ENCODE peak calls at places on chromosomes 4 and X, in ten cellular contexts. E is thyroid gland, Z is left lung, B is BE2C, L is MM.1S, Y is neural progenitor cell, P is K562, T is breast epithelium, M is mammary epithelial cell, I is body of pancreas. K is an unnamed sample.
A peak's percentile ranks its signal among the peaks of the same experiment; 100 is the strongest.

GRCh38 chr4:43607400-43607799 is 714.9 kb downstream of the GRXCR1 start:
- DNase-seq in E (no peak), P (no peak), Z (no peak), B (no peak), M (no peak), I (no peak), Y (no peak), L (no peak), T (no peak), K (no peak)

GRCh38 chr4:53714377-53715140 is 123.3 kb upstream of the LNX1 start:
- DNase-seq in Z (no peak), E (no peak), T (no peak), I (no peak), Y (no peak), B (no peak), P (no peak), L (no peak), M (no peak), K (no peak)

GRCh38 chrX:38220024-38220935 is at the start of gene SRPX:
- DNase-seq in Z (peak; percentile 41), P (peak; percentile 13), E (peak; percentile 3), Y (peak; percentile 67), B (peak; percentile 27), I (peak; percentile 25), L (peak; percentile 49), M (peak; percentile 54), T (no peak), K (peak; percentile 63)

GRCh38 chr4:140867338-140867737 is 111.2 kb upstream of the TBC1D9 start:
- DNase-seq in I (no peak), L (no peak), M (no peak), Z (no peak), T (no peak), P (no peak), E (no peak), Y (peak; percentile 21), B (no peak), K (no peak)

GRCh38 chr4:163280703-163281519 is 51.5 kb downstream of the NPY1R start:
- DNase-seq in B (no peak), Z (no peak), E (no peak), P (no peak), T (no peak), L (no peak), M (no peak), I (no peak), Y (no peak), K (no peak)

GRCh38 chrX:16797358-16797757 is 11.1 kb downstream of the TXLNG start:
- DNase-seq in E (peak; percentile 1), Z (no peak), M (no peak), P (no peak), I (no peak), B (no peak), L (no peak), Y (no peak), T (no peak), K (no peak)

GRCh38 chr4:1072830-1073446 is 40.4 kb downstream of the RNF212 start:
- DNase-seq in P (peak; percentile 51), L (peak; percentile 12), Y (peak; percentile 65), T (no peak), E (peak; percentile 80), B (peak; percentile 50), Z (no peak), M (peak; percentile 55), I (peak; percentile 80), K (peak; percentile 54)

GRCh38 chr4:125891597-125892258 is 577.0 kb downstream of the FAT4 start:
- DNase-seq in Z (no peak), Y (no peak), I (no peak), E (no peak), T (no peak), B (no peak), M (no peak), L (no peak), P (no peak), K (no peak)

GRCh38 chr4:74112399-74113090 is 13.6 kb upstream of the CXCL2 start:
- DNase-seq in B (no peak), E (peak; percentile 60), Z (no peak), I (peak; percentile 13), P (no peak), T (no peak), Y (no peak), M (peak; percentile 76), L (no peak), K (no peak)

GRCh38 chr4:163332526-163333405 is at the start of gene NPY1R:
- DNase-seq in P (peak; percentile 49), B (peak; percentile 78), Y (peak; percentile 90), M (peak; percentile 73), Z (peak; percentile 80), E (peak; percentile 74), I (peak; percentile 77), T (peak; percentile 74), L (peak; percentile 76), K (peak; percentile 76)

DNA sequence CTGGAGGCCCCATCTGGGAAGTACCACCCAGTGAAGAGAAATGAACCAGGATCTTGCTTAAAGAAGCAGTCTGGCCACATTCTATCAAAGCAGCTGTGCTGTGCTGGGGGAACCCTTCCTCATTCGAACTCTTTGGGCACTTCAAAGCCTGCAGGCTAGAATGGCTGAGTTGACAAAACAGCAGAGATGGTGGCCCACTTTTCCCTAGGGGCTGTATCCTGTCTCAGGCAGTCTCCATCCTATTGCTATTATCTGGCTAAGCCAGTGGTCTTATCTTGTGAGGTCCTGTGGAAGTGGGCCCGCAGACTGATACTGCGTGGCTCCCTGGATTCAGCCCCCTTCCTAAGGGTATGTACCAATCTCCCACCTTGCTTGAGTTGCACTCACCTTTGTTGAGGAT is 114.3 kb downstream of the VSIG4 start:
- DNase-seq in L (no peak), E (no peak), M (no peak), P (no peak), B (no peak), T (no peak), I (no peak), Z (no peak), Y (no peak), K (no peak)
- H3K4me1 ChIP-seq in L (peaks cover 17% of the 10 kb centered on the region), E (no peaks in the 10 kb centered on the region), M (peaks cover 14% of the 10 kb centered on the region), P (peaks cover 13% of the 10 kb centered on the region), B (no peaks in the 10 kb centered on the region), T (no peaks in the 10 kb centered on the region), I (no peaks in the 10 kb centered on the region), Z (no peaks in the 10 kb centered on the region), Y (no peaks in the 10 kb centered on the region), K (no peaks in the 10 kb centered on the region)

GRCh38 chr4:55933611-55934010 is 15.1 kb upstream of the CEP135 start:
- DNase-seq in L (no peak), Y (no peak), T (no peak), M (no peak), E (no peak), I (no peak), Z (no peak), P (no peak), B (no peak), K (no peak)

GRCh38 chr4:55938501-55938900 is 10.2 kb upstream of the CEP135 start:
- DNase-seq in Z (no peak), M (no peak), L (no peak), B (no peak), I (no peak), P (no peak), Y (no peak), E (no peak), T (no peak), K (no peak)

GRCh38 chr4:55941881-55942280 is 6.9 kb upstream of the CEP135 start:
- DNase-seq in M (no peak), E (no peak), I (no peak), Y (no peak), T (no peak), P (no peak), Z (no peak), L (no peak), B (no peak), K (no peak)

DNA sequence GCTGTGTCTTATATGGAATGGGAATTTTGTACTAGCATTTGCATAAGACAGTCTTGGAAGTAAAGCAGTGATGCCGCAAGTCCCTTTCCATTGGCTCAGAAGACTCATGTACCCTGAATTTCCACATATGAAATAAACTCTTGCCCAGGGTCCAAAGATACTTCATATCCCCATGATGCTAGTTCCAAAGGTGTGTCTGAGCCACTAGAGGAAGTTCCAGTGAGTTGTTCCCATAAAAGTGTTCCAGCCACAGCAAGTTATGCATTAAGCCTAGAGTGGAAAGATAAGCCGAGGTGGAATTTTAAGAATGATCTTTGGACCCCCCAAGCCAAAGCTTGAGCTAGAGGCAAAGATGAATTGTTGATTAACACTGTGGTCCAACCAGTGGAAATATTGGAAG is 9.3 kb upstream of the CEP135 start:
- DNase-seq in T (no peak), I (no peak), L (no peak), Z (no peak), B (no peak), M (no peak), E (no peak), Y (no peak), P (no peak), K (no peak)
- H3K27me3 ChIP-seq in T (no peaks in the 10 kb centered on the region), I (no peaks in the 10 kb centered on the region), L (no peaks in the 10 kb centered on the region), Z (no peaks in the 10 kb centered on the region), B (no peaks in the 10 kb centered on the region), M (no peaks in the 10 kb centered on the region), E (no peaks in the 10 kb centered on the region), Y (no peaks in the 10 kb centered on the region), P (peaks cover 12% of the 10 kb centered on the region), K (no peaks in the 10 kb centered on the region)

GRCh38 chr4:36388710-36389109 is 107.3 kb downstream of the DTHD1 start:
- DNase-seq in P (no peak), I (no peak), Y (peak; percentile 21), L (no peak), T (no peak), M (no peak), Z (no peak), B (no peak), E (no peak), K (no peak)

GRCh38 chr4:36392049-36392448 is 110.6 kb downstream of the DTHD1 start:
- DNase-seq in Y (no peak), E (no peak), M (peak; percentile 27), T (no peak), P (no peak), L (no peak), B (no peak), I (no peak), Z (no peak), K (no peak)

GRCh38 chr4:36385951-36386561 is 104.6 kb downstream of the DTHD1 start:
- DNase-seq in L (peak; percentile 69), I (no peak), T (no peak), B (no peak), E (no peak), Z (no peak), M (no peak), Y (no peak), P (no peak), K (no peak)

DNA sequence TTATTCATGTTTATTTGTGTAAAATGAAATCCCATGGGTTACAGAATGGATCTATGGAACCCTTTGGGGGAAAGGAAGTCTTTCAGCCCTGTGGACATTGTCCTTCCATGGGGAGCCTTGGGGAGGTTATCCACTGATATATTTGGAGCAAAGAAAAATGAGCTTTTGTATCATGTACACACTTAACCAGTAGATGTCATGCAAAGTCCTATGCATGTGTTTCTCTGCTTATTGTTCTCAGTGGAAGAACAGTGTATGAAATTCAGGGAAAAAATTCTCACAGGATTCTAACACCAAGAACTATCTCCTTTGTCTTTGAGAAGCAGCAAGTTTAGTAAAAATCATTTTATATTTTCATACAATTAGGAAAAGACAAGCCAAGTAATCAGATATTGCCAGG is 105.3 kb downstream of the DTHD1 start:
- DNase-seq in M (no peak), Z (no peak), P (no peak), B (no peak), L (no peak), Y (no peak), T (no peak), I (no peak), E (no peak), K (no peak)
- TF ChIP-seq CTCF in M (no peak), Z (no peak), P (no peak), B (no peak), L (no peak), Y (peak; percentile 4), T (no peak), I (no peak), E (no peak), K (no peak)

GRCh38 chrX:41110801-41111625 is 25.8 kb downstream of the USP9X start:
- DNase-seq in M (no peak), L (no peak), I (no peak), Y (peak; percentile 31), B (no peak), T (no peak), P (no peak), Z (no peak), E (no peak), K (no peak)
- H3K4me1 ChIP-seq in M (peaks cover 3% of the 10 kb centered on the region), L (peaks cover 4% of the 10 kb centered on the region), I (peaks cover 51% of the 10 kb centered on the region), Y (peaks cover 39% of the 10 kb centered on the region), B (peaks cover 5% of the 10 kb centered on the region), T (no peaks in the 10 kb centered on the region), P (peaks cover 25% of the 10 kb centered on the region), Z (peaks cover 62% of the 10 kb centered on the region), E (peaks cover 11% of the 10 kb centered on the region), K (peaks cover 4% of the 10 kb centered on the region)

K was measured in Caco-2.